ENCODE peak calls at places on chromosomes 2 and 18, in four cellular contexts. O, Z, U and Q are unnamed samples.

GRCh38 chr2:47198985-47199451 is 43.9 kb upstream of the STPG4 start:
- DNase-seq in U (no peak), O (no peak), Z (no peak), Q (no peak)

GRCh38 chr2:109432421-109432820 is 181.3 kb downstream of the SEPTIN10 start:
- DNase-seq in O (no peak), U (no peak), Z (no peak), Q (no peak)

GRCh38 chr2:156400704-156401678 is 35.2 kb upstream of the GPD2 start:
- DNase-seq in Z (peak; percentile 75), U (peak; percentile 93), O (peak; percentile 75), Q (peak; percentile 83)

GRCh38 chr2:73984922-73985317 is 210 bp downstream of the TET3 start:
- DNase-seq in O (no peak), U (no peak), Z (peak; percentile 61), Q (no peak)

GRCh38 chr2:144274131-144274530 is 245.8 kb downstream of the ZEB2 start:
- DNase-seq in O (no peak), U (no peak), Z (no peak), Q (no peak)

GRCh38 chr2:143255899-143256298 is 126.7 kb downstream of the ARHGAP15 start:
- DNase-seq in U (no peak), O (no peak), Z (no peak), Q (no peak)

GRCh38 chr2:204977914-204978313 is 432.6 kb downstream of the PARD3B start:
- DNase-seq in O (no peak), U (no peak), Z (no peak), Q (no peak)

GRCh38 chr2:38377501-38378258 is 607 bp upstream of the ATL2 start:
- DNase-seq in O (no peak), U (peak; percentile 25), Z (no peak), Q (no peak)

GRCh38 chr18:28820353-28820752 is 643.4 kb upstream of the CDH2 start:
- DNase-seq in O (no peak), U (no peak), Z (no peak), Q (no peak)

GRCh38 chr2:172153161-172153560 is 50.5 kb upstream of the DLX2 start:
- DNase-seq in Z (no peak), U (no peak), O (no peak), Q (no peak)

GRCh38 chr2:236984046-236984445 is 101.6 kb upstream of the COPS8 start:
- DNase-seq in U (no peak), O (no peak), Z (no peak), Q (no peak)

GRCh38 chr18:54023471-54023870 is 201.0 kb downstream of the MBD2 start:
- DNase-seq in Z (no peak), U (no peak), O (no peak), Q (no peak)

GRCh38 chr2:96527990-96528679 is 8.4 kb upstream of the ARID5A start:
- DNase-seq in U (no peak), Z (no peak), O (no peak), Q (no peak)

GRCh38 chr2:125560855-125561254 is 1095.1 kb upstream of the GYPC start:
- DNase-seq in O (no peak), Z (no peak), U (no peak), Q (no peak)

GRCh38 chr2:32622570-32623310 is 5.1 kb upstream of the TTC27 start:
- DNase-seq in Z (no peak), U (no peak), O (no peak), Q (no peak)

GRCh38 chr2:48278590-48278989 is 251.4 kb upstream of the STON1 start:
- DNase-seq in U (no peak), O (no peak), Z (no peak), Q (no peak)

GRCh38 chr18:49656098-49656591 is 94.3 kb downstream of the LIPG start:
- DNase-seq in O (peak; percentile 97), Z (no peak), U (peak; percentile 79), Q (no peak)

GRCh38 chr2:144445196-144445595 is 74.7 kb downstream of the ZEB2 start:
- DNase-seq in U (no peak), Z (no peak), O (no peak), Q (no peak)

GRCh38 chr2:238415036-238415764 is 11.5 kb upstream of the ASB1 start:
- DNase-seq in O (no peak), Z (peak; percentile 24), U (no peak), Q (no peak)

GRCh38 chr2:238220892-238221521 is 17.5 kb upstream of the ILKAP start:
- DNase-seq in O (no peak), Z (no peak), U (no peak), Q (no peak)

GRCh38 chr18:53629356-53629755 is 595.1 kb downstream of the MBD2 start:
- DNase-seq in O (no peak), U (no peak), Z (no peak), Q (no peak)

GRCh38 chr18:63348508-63349136 is 18.4 kb downstream of the KDSR start:
- DNase-seq in Z (no peak), O (no peak), U (no peak), Q (no peak)

GRCh38 chr2:197909377-197909776 is 105.0 kb downstream of the PLCL1 start:
- DNase-seq in Z (no peak), U (no peak), O (peak; percentile 6), Q (no peak)

GRCh38 chr2:30664761-30665358 is 142.4 kb downstream of the CAPN13 start:
- DNase-seq in U (no peak), Z (no peak), O (peak; percentile 76), Q (no peak)

GRCh38 chr2:30408961-30409387 is 38.1 kb upstream of the LCLAT1 start:
- DNase-seq in O (no peak), U (no peak), Z (no peak), Q (no peak)

GRCh38 chr2:17827306-17827705 is 11.0 kb downstream of the MSGN1 start:
- DNase-seq in O (no peak), Z (no peak), U (no peak), Q (no peak)

GRCh38 chr2:31170071-31170698 is 31.9 kb upstream of the GALNT14 start:
- DNase-seq in U (peak; percentile 60), Z (peak; percentile 53), O (peak; percentile 40), Q (no peak)

GRCh38 chr2:64222351-64222750 is 78.1 kb upstream of the PELI1 start:
- DNase-seq in U (no peak), O (no peak), Z (no peak), Q (no peak)

GRCh38 chr2:171523339-171523931 is 1.2 kb downstream of the CYBRD1 start:
- DNase-seq in Z (peak; percentile 63), U (no peak), O (peak; percentile 38), Q (peak; percentile 91)

GRCh38 chr2:70922591-70923234 is 13.0 kb upstream of the ATP6V1B1 start:
- DNase-seq in U (no peak), O (no peak), Z (peak; percentile 5), Q (peak; percentile 29)

GRCh38 chr2:57882895-57883515 is 163.6 kb upstream of the VRK2 start:
- DNase-seq in U (peak; percentile 53), O (no peak), Z (no peak), Q (no peak)

GRCh38 chr2:240921319-240922233 is 15.4 kb downstream of the CROCC2 start:
- DNase-seq in O (no peak), Z (peak; percentile 25), U (no peak), Q (peak; percentile 91)

GRCh38 chr18:8548186-8548585 is 61.1 kb upstream of the RAB12 start:
- DNase-seq in U (no peak), O (no peak), Z (no peak), Q (no peak)

GRCh38 chr2:240429341-240429871 is 6.1 kb upstream of the GPC1 start:
- DNase-seq in O (no peak), U (no peak), Z (peak; percentile 13), Q (peak; percentile 42)

GRCh38 chr2:79947751-79948150 is 356.8 kb downstream of the LRRTM1 start:
- DNase-seq in Z (no peak), U (no peak), O (no peak), Q (no peak)

GRCh38 chr18:49745051-49746014 is 68.0 kb downstream of the ACAA2 start:
- DNase-seq in Z (no peak), O (no peak), U (no peak), Q (no peak)

GRCh38 chr2:176653856-176654443 is 384.7 kb downstream of the MTX2 start:
- DNase-seq in O (peak; percentile 72), U (no peak), Z (peak; percentile 39), Q (no peak)

GRCh38 chr18:76422121-76422520 is 72.9 kb downstream of the ZNF516 start:
- DNase-seq in U (no peak), O (no peak), Z (no peak), Q (no peak)

GRCh38 chr2:109612991-109613921 is 510 bp downstream of the SEPTIN10 start:
- DNase-seq in Z (peak; percentile 39), U (no peak), O (no peak), Q (peak; percentile 83)

GRCh38 chr18:64886995-64887394 is 738.1 kb upstream of the LINC00305 start:
- DNase-seq in U (no peak), Z (no peak), O (no peak), Q (no peak)

GRCh38 chr18:64893349-64893748 is 744.5 kb upstream of the LINC00305 start:
- DNase-seq in Z (no peak), O (no peak), U (no peak), Q (no peak)

GRCh38 chr18:64888956-64889355 is 740.1 kb upstream of the LINC00305 start:
- DNase-seq in U (no peak), O (no peak), Z (no peak), Q (no peak)
- H3K9me3 ChIP-seq in U (no peaks in the 10 kb centered on the region), O (peaks cover 14% of the 10 kb centered on the region), Z (no peaks in the 10 kb centered on the region), Q (no peaks in the 10 kb centered on the region)

GRCh38 chr2:105521616-105522015 is 122.8 kb upstream of the FHL2 start:
- DNase-seq in U (no peak), O (no peak), Z (no peak), Q (no peak)
- TF ChIP-seq CTCF in U (no peak), O (no peak), Z (no peak), Q (no peak)

DNA sequence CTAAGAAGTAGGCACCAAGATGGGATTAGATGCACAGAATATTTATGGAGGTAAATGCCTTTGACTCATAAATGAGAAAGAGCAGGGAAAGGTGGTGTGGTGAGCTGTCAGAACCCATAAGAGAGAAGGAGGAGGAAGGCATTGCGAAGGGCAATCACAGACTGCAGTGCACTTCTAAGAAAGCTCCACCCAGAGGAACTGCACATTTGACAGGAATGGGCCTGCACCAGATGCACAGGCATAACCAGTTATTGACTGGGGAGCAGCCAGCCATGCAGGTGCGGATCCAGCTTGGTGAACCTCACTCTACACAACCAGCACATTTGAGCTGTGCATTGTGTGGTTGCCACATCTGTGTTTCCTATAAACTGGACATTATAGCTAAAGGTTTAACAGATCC is 62.2 kb upstream of the L3MBTL4 start:
- DNase-seq in U (no peak), Z (no peak), O (no peak), Q (no peak)
- TF ChIP-seq POLR2AphosphoS5 in U (no peak), Z (no peak), O (no peak), Q (no peak)

DNA sequence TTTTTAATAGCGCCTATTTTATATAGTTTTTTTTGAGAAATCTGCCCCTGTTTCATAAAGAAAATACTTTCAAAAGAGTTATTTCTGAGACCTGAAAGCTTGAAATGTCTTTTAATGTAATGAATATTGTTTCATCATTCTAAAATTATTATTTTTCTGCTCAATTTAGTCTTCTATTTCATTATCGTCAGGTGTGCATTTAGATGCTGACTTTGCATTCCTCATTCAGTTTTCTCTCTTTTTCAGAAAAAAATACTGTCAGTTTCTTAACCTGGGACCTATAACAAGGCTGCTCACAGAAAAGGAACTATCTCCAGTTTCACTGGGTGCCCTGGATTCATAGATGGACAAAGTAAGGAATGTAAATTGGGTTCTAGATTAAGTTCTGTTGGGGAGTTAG is 1631.7 kb downstream of the SUCLG1 start:
- DNase-seq in U (no peak), O (no peak), Z (no peak), Q (no peak)
- H3K9me3 ChIP-seq in U (no peaks in the 10 kb centered on the region), O (no peaks in the 10 kb centered on the region), Z (no peaks in the 10 kb centered on the region), Q (no peaks in the 10 kb centered on the region)